ENCODE peak calls at places on chromosomes 7 and 10, in six cellular contexts. One of them, this sample, is unnamed.

GRCh38 chr7:108202743-108203142 is 72.6 kb upstream of the LAMB4 start:
- DNase-seq in IMR-90: no peak
- DNase-seq in trophoblast cell: no peak
- DNase-seq in H1: no peak
- DNase-seq in H9: no peak
- DNase-seq in mesenchymal stem cell: no peak
- DNase-seq in this sample: no peak

GRCh38 chr10:98097611-98098010 is 36.8 kb upstream of the R3HCC1L start:
- DNase-seq in IMR-90: no peak
- DNase-seq in trophoblast cell: no peak
- DNase-seq in H1: no peak
- DNase-seq in H9: no peak
- DNase-seq in mesenchymal stem cell: no peak
- DNase-seq in this sample: no peak

GRCh38 chr10:34565934-34566333 is 249.2 kb downstream of the PARD3 start:
- DNase-seq in IMR-90: peak
- DNase-seq in trophoblast cell: no peak
- DNase-seq in H1: no peak
- DNase-seq in H9: no peak
- DNase-seq in mesenchymal stem cell: no peak
- DNase-seq in this sample: no peak

GRCh38 chr10:26380815-26381214 is 57.3 kb upstream of the APBB1IP start:
- DNase-seq in IMR-90: no peak
- DNase-seq in trophoblast cell: no peak
- DNase-seq in H1: no peak
- DNase-seq in H9: no peak
- DNase-seq in mesenchymal stem cell: no peak
- DNase-seq in this sample: no peak

GRCh38 chr10:15789793-15790525 is 70.2 kb upstream of the ITGA8 start:
- DNase-seq in IMR-90: peak
- DNase-seq in trophoblast cell: no peak
- DNase-seq in H1: no peak
- DNase-seq in H9: no peak
- DNase-seq in mesenchymal stem cell: peak
- DNase-seq in this sample: no peak

GRCh38 chr7:83036721-83037380 is 125.8 kb downstream of the PCLO start:
- DNase-seq in IMR-90: no peak
- DNase-seq in trophoblast cell: no peak
- DNase-seq in H1: no peak
- DNase-seq in H9: no peak
- DNase-seq in mesenchymal stem cell: no peak
- DNase-seq in this sample: no peak

GRCh38 chr7:140680886-140681285 is 8.1 kb downstream of the ADCK2 start:
- DNase-seq in IMR-90: no peak
- DNase-seq in trophoblast cell: no peak
- DNase-seq in H1: no peak
- DNase-seq in H9: no peak
- DNase-seq in mesenchymal stem cell: no peak
- DNase-seq in this sample: no peak

GRCh38 chr7:31935115-31935514 is 135.1 kb downstream of the PDE1C start:
- DNase-seq in IMR-90: no peak
- DNase-seq in trophoblast cell: no peak
- DNase-seq in H1: no peak
- DNase-seq in H9: no peak
- DNase-seq in mesenchymal stem cell: no peak
- DNase-seq in this sample: no peak

GRCh38 chr10:86400705-86401587 is 34.4 kb upstream of the GRID1 start:
- DNase-seq in IMR-90: no peak
- DNase-seq in trophoblast cell: peak
- DNase-seq in H1: no peak
- DNase-seq in H9: no peak
- DNase-seq in mesenchymal stem cell: peak
- DNase-seq in this sample: no peak

GRCh38 chr10:29141761-29142160 is 147.1 kb upstream of the LYZL1 start:
- DNase-seq in IMR-90: no peak
- DNase-seq in trophoblast cell: peak
- DNase-seq in H1: no peak
- DNase-seq in H9: no peak
- DNase-seq in mesenchymal stem cell: no peak
- DNase-seq in this sample: no peak

GRCh38 chr10:103111031-103111917 is 81.8 kb downstream of the NT5C2 start:
- DNase-seq in IMR-90: peak
- DNase-seq in trophoblast cell: no peak
- DNase-seq in H1: no peak
- DNase-seq in H9: no peak
- DNase-seq in mesenchymal stem cell: peak
- DNase-seq in this sample: no peak

GRCh38 chr10:46092523-46093195 is 46.6 kb upstream of the MSMB start:
- DNase-seq in IMR-90: no peak
- DNase-seq in trophoblast cell: no peak
- DNase-seq in H1: no peak
- DNase-seq in H9: no peak
- DNase-seq in mesenchymal stem cell: no peak
- DNase-seq in this sample: no peak

GRCh38 chr7:29102554-29103151 is 43.7 kb downstream of the CPVL start:
- DNase-seq in IMR-90: peak
- DNase-seq in trophoblast cell: peak
- DNase-seq in H1: peak
- DNase-seq in H9: peak
- DNase-seq in mesenchymal stem cell: peak
- DNase-seq in this sample: no peak

GRCh38 chr10:23331567-23332290 is 12.9 kb downstream of the C10orf67 start:
- DNase-seq in IMR-90: peak
- DNase-seq in trophoblast cell: peak
- DNase-seq in H1: no peak
- DNase-seq in H9: no peak
- DNase-seq in mesenchymal stem cell: peak
- DNase-seq in this sample: no peak

GRCh38 chr7:138246391-138246790 is 170.1 kb downstream of the AKR1D1 start:
- DNase-seq in IMR-90: no peak
- DNase-seq in trophoblast cell: peak
- DNase-seq in H1: no peak
- DNase-seq in H9: no peak
- DNase-seq in mesenchymal stem cell: no peak
- DNase-seq in this sample: no peak
- H4K8ac ChIP-seq in IMR-90: no peak
- H4K8ac ChIP-seq in trophoblast cell: no peak
- H4K8ac ChIP-seq in H1: no peak
- H4K8ac ChIP-seq in H9: no peak
- H4K8ac ChIP-seq in mesenchymal stem cell: no peak
- H4K8ac ChIP-seq in this sample: no peak

GRCh38 chr10:32987172-32987571 is 29.1 kb upstream of the ITGB1 start:
- DNase-seq in IMR-90: no peak
- DNase-seq in trophoblast cell: no peak
- DNase-seq in H1: no peak
- DNase-seq in H9: no peak
- DNase-seq in mesenchymal stem cell: no peak
- DNase-seq in this sample: no peak
- H4K91ac ChIP-seq in IMR-90: no peak
- H4K91ac ChIP-seq in trophoblast cell: no peak
- H4K91ac ChIP-seq in H1: no peak
- H4K91ac ChIP-seq in H9: no peak
- H4K91ac ChIP-seq in mesenchymal stem cell: no peak
- H4K91ac ChIP-seq in this sample: no peak

DNA sequence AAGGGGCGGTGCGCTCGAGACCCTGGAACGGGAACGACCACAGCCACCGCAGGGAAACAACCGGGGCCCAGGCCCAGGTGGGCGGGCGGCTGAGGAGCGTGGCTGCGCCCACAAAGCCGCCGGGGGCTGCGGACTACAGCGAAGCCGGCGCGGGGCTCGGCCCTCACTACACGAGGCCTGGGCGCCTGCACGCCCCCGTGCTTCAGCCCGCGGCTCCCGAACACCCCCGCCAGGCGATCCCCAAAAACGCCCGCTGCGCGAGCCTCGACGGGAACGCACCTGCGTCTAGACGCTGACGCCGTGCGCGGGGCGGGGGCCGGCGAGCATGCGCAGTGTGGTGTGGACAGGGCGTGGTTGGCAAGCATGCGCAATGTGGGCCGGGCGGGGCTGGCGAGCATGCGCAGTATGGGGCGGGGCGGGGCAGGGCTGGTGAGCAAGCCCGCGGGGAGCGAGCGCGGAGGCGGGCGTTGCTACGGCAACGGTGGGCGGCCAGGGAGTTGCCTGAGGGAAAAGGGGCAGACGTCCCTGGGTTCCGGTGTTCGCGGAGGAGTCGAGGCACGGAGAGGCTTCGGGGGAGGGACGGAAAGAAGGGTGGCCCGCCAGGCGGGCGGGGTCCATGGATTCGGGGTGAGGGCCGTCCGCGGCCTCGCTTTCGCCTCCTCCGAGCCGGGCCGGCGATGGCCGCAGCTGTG is at the start of gene RNF32:
- DNase-seq in IMR-90: peak
- DNase-seq in trophoblast cell: peak
- DNase-seq in H1: peak
- DNase-seq in H9: peak
- DNase-seq in mesenchymal stem cell: peak
- DNase-seq in this sample: peak
- H4K8ac ChIP-seq in IMR-90: peak
- H4K8ac ChIP-seq in trophoblast cell: peak
- H4K8ac ChIP-seq in H1: peak
- H4K8ac ChIP-seq in H9: no peak
- H4K8ac ChIP-seq in mesenchymal stem cell: peak
- H4K8ac ChIP-seq in this sample: peak

GRCh38 chr7:94781236-94781635 is 125.3 kb upstream of the SGCE start:
- DNase-seq in IMR-90: no peak
- DNase-seq in trophoblast cell: no peak
- DNase-seq in H1: no peak
- DNase-seq in H9: no peak
- DNase-seq in mesenchymal stem cell: no peak
- DNase-seq in this sample: no peak
- H4K91ac ChIP-seq in IMR-90: no peak
- H4K91ac ChIP-seq in trophoblast cell: no peak
- H4K91ac ChIP-seq in H1: no peak
- H4K91ac ChIP-seq in H9: no peak
- H4K91ac ChIP-seq in mesenchymal stem cell: no peak
- H4K91ac ChIP-seq in this sample: no peak

GRCh38 chr7:143733876-143734275 is 23.6 kb downstream of the CTAGE6 start:
- DNase-seq in IMR-90: no peak
- DNase-seq in trophoblast cell: no peak
- DNase-seq in H1: no peak
- DNase-seq in H9: no peak
- DNase-seq in mesenchymal stem cell: no peak
- DNase-seq in this sample: no peak
- H4K8ac ChIP-seq in IMR-90: no peak
- H4K8ac ChIP-seq in trophoblast cell: no peak
- H4K8ac ChIP-seq in H1: no peak
- H4K8ac ChIP-seq in H9: no peak
- H4K8ac ChIP-seq in mesenchymal stem cell: no peak
- H4K8ac ChIP-seq in this sample: no peak

This sample was measured in neuronal stem cell.